ENCODE peak calls at places on chromosomes 3 and 15, in ten cellular contexts. One of them, this sample, is unnamed.

GRCh38 chr3:192577811-192578210 is 149.5 kb downstream of the FGF12 start:
- DNase-seq in stimulated activated CD8-positive, alpha-beta memory T cell treated with anti-CD3 and anti-CD28 coated beads, Interleukin-15, amount 100 ng/mL, for 4 hours: no peak
- DNase-seq in H9: no peak
- DNase-seq in adrenal gland: no peak
- DNase-seq in fibroblast of mammary gland: no peak
- DNase-seq in H7: no peak
- DNase-seq in WERI-Rb-1: no peak
- DNase-seq in NCI-H1048: no peak
- DNase-seq in fibroblast of the aortic adventitia: no peak
- DNase-seq in right cardiac atrium: no peak
- DNase-seq in this sample: no peak

GRCh38 chr3:126450744-126451143 is 24.9 kb downstream of the ZXDC start:
- DNase-seq in stimulated activated CD8-positive, alpha-beta memory T cell treated with anti-CD3 and anti-CD28 coated beads, Interleukin-15, amount 100 ng/mL, for 4 hours: no peak
- DNase-seq in H9: no peak
- DNase-seq in adrenal gland: no peak
- DNase-seq in fibroblast of mammary gland: no peak
- DNase-seq in H7: no peak
- DNase-seq in WERI-Rb-1: no peak
- DNase-seq in NCI-H1048: no peak
- DNase-seq in fibroblast of the aortic adventitia: no peak
- DNase-seq in right cardiac atrium: no peak
- DNase-seq in this sample: no peak

GRCh38 chr15:42547926-42548257 is 701 bp downstream of the LRRC57 start:
- DNase-seq in stimulated activated CD8-positive, alpha-beta memory T cell treated with anti-CD3 and anti-CD28 coated beads, Interleukin-15, amount 100 ng/mL, for 4 hours: no peak
- DNase-seq in H9: no peak
- DNase-seq in adrenal gland: no peak
- DNase-seq in fibroblast of mammary gland: no peak
- DNase-seq in H7: peak
- DNase-seq in WERI-Rb-1: no peak
- DNase-seq in NCI-H1048: no peak
- DNase-seq in fibroblast of the aortic adventitia: peak
- DNase-seq in right cardiac atrium: no peak
- DNase-seq in this sample: no peak

GRCh38 chr3:148309390-148310035 is 388.2 kb upstream of the AGTR1 start:
- DNase-seq in stimulated activated CD8-positive, alpha-beta memory T cell treated with anti-CD3 and anti-CD28 coated beads, Interleukin-15, amount 100 ng/mL, for 4 hours: no peak
- DNase-seq in H9: peak
- DNase-seq in adrenal gland: peak
- DNase-seq in fibroblast of mammary gland: peak
- DNase-seq in H7: peak
- DNase-seq in WERI-Rb-1: peak
- DNase-seq in NCI-H1048: no peak
- DNase-seq in fibroblast of the aortic adventitia: peak
- DNase-seq in right cardiac atrium: no peak
- DNase-seq in this sample: peak

GRCh38 chr15:70856884-70857546 is 3.1 kb upstream of the LARP6 start:
- DNase-seq in stimulated activated CD8-positive, alpha-beta memory T cell treated with anti-CD3 and anti-CD28 coated beads, Interleukin-15, amount 100 ng/mL, for 4 hours: no peak
- DNase-seq in H9: no peak
- DNase-seq in adrenal gland: peak
- DNase-seq in fibroblast of mammary gland: peak
- DNase-seq in H7: no peak
- DNase-seq in WERI-Rb-1: no peak
- DNase-seq in NCI-H1048: peak
- DNase-seq in fibroblast of the aortic adventitia: peak
- DNase-seq in right cardiac atrium: peak
- DNase-seq in this sample: no peak

GRCh38 chr3:185705498-185705897 is 119.3 kb downstream of the IGF2BP2 start:
- DNase-seq in stimulated activated CD8-positive, alpha-beta memory T cell treated with anti-CD3 and anti-CD28 coated beads, Interleukin-15, amount 100 ng/mL, for 4 hours: no peak
- DNase-seq in H9: no peak
- DNase-seq in adrenal gland: no peak
- DNase-seq in fibroblast of mammary gland: no peak
- DNase-seq in H7: no peak
- DNase-seq in WERI-Rb-1: no peak
- DNase-seq in NCI-H1048: no peak
- DNase-seq in fibroblast of the aortic adventitia: no peak
- DNase-seq in right cardiac atrium: no peak
- DNase-seq in this sample: no peak

GRCh38 chr3:23806322-23807160 is 786 bp downstream of the UBE2E1 start:
- DNase-seq in stimulated activated CD8-positive, alpha-beta memory T cell treated with anti-CD3 and anti-CD28 coated beads, Interleukin-15, amount 100 ng/mL, for 4 hours: no peak
- DNase-seq in H9: peak
- DNase-seq in adrenal gland: peak
- DNase-seq in fibroblast of mammary gland: no peak
- DNase-seq in H7: peak
- DNase-seq in WERI-Rb-1: peak
- DNase-seq in NCI-H1048: no peak
- DNase-seq in fibroblast of the aortic adventitia: peak
- DNase-seq in right cardiac atrium: peak
- DNase-seq in this sample: peak

GRCh38 chr15:39939487-39940452 is 5.9 kb downstream of the EIF2AK4 start:
- DNase-seq in stimulated activated CD8-positive, alpha-beta memory T cell treated with anti-CD3 and anti-CD28 coated beads, Interleukin-15, amount 100 ng/mL, for 4 hours: no peak
- DNase-seq in H9: no peak
- DNase-seq in adrenal gland: no peak
- DNase-seq in fibroblast of mammary gland: no peak
- DNase-seq in H7: no peak
- DNase-seq in WERI-Rb-1: no peak
- DNase-seq in NCI-H1048: no peak
- DNase-seq in fibroblast of the aortic adventitia: no peak
- DNase-seq in right cardiac atrium: peak
- DNase-seq in this sample: no peak

GRCh38 chr3:141303481-141304223 is 64.7 kb upstream of the ZBTB38 start:
- DNase-seq in stimulated activated CD8-positive, alpha-beta memory T cell treated with anti-CD3 and anti-CD28 coated beads, Interleukin-15, amount 100 ng/mL, for 4 hours: peak
- DNase-seq in H9: no peak
- DNase-seq in adrenal gland: no peak
- DNase-seq in fibroblast of mammary gland: peak
- DNase-seq in H7: peak
- DNase-seq in WERI-Rb-1: peak
- DNase-seq in NCI-H1048: peak
- DNase-seq in fibroblast of the aortic adventitia: peak
- DNase-seq in right cardiac atrium: no peak
- DNase-seq in this sample: no peak

GRCh38 chr3:46097691-46098241 is 70.5 kb upstream of the XCR1 start:
- DNase-seq in stimulated activated CD8-positive, alpha-beta memory T cell treated with anti-CD3 and anti-CD28 coated beads, Interleukin-15, amount 100 ng/mL, for 4 hours: no peak
- DNase-seq in H9: no peak
- DNase-seq in adrenal gland: no peak
- DNase-seq in fibroblast of mammary gland: peak
- DNase-seq in H7: no peak
- DNase-seq in WERI-Rb-1: no peak
- DNase-seq in NCI-H1048: no peak
- DNase-seq in fibroblast of the aortic adventitia: peak
- DNase-seq in right cardiac atrium: peak
- DNase-seq in this sample: no peak

GRCh38 chr15:52180196-52180835 is 10.9 kb downstream of the GNB5 start:
- DNase-seq in stimulated activated CD8-positive, alpha-beta memory T cell treated with anti-CD3 and anti-CD28 coated beads, Interleukin-15, amount 100 ng/mL, for 4 hours: no peak
- DNase-seq in H9: no peak
- DNase-seq in adrenal gland: no peak
- DNase-seq in fibroblast of mammary gland: no peak
- DNase-seq in H7: peak
- DNase-seq in WERI-Rb-1: no peak
- DNase-seq in NCI-H1048: no peak
- DNase-seq in fibroblast of the aortic adventitia: no peak
- DNase-seq in right cardiac atrium: peak
- DNase-seq in this sample: no peak

GRCh38 chr3:194485876-194486539 is 794 bp downstream of the ATP13A3 start:
- DNase-seq in stimulated activated CD8-positive, alpha-beta memory T cell treated with anti-CD3 and anti-CD28 coated beads, Interleukin-15, amount 100 ng/mL, for 4 hours: peak
- DNase-seq in H9: no peak
- DNase-seq in adrenal gland: peak
- DNase-seq in fibroblast of mammary gland: no peak
- DNase-seq in H7: peak
- DNase-seq in WERI-Rb-1: no peak
- DNase-seq in NCI-H1048: no peak
- DNase-seq in fibroblast of the aortic adventitia: peak
- DNase-seq in right cardiac atrium: peak
- DNase-seq in this sample: peak

GRCh38 chr3:100984257-100984772 is 8.9 kb downstream of the ABI3BP start:
- DNase-seq in stimulated activated CD8-positive, alpha-beta memory T cell treated with anti-CD3 and anti-CD28 coated beads, Interleukin-15, amount 100 ng/mL, for 4 hours: no peak
- DNase-seq in H9: no peak
- DNase-seq in adrenal gland: no peak
- DNase-seq in fibroblast of mammary gland: no peak
- DNase-seq in H7: no peak
- DNase-seq in WERI-Rb-1: no peak
- DNase-seq in NCI-H1048: no peak
- DNase-seq in fibroblast of the aortic adventitia: no peak
- DNase-seq in right cardiac atrium: no peak
- DNase-seq in this sample: no peak

GRCh38 chr3:97959863-97960262 is 12.4 kb downstream of the RIOX2 start:
- DNase-seq in stimulated activated CD8-positive, alpha-beta memory T cell treated with anti-CD3 and anti-CD28 coated beads, Interleukin-15, amount 100 ng/mL, for 4 hours: no peak
- DNase-seq in H9: no peak
- DNase-seq in adrenal gland: no peak
- DNase-seq in fibroblast of mammary gland: no peak
- DNase-seq in H7: no peak
- DNase-seq in WERI-Rb-1: no peak
- DNase-seq in NCI-H1048: no peak
- DNase-seq in fibroblast of the aortic adventitia: no peak
- DNase-seq in right cardiac atrium: no peak
- DNase-seq in this sample: no peak

GRCh38 chr3:192571197-192571791 is 156.0 kb downstream of the FGF12 start:
- DNase-seq in stimulated activated CD8-positive, alpha-beta memory T cell treated with anti-CD3 and anti-CD28 coated beads, Interleukin-15, amount 100 ng/mL, for 4 hours: no peak
- DNase-seq in H9: peak
- DNase-seq in adrenal gland: peak
- DNase-seq in fibroblast of mammary gland: peak
- DNase-seq in H7: no peak
- DNase-seq in WERI-Rb-1: no peak
- DNase-seq in NCI-H1048: no peak
- DNase-seq in fibroblast of the aortic adventitia: peak
- DNase-seq in right cardiac atrium: peak
- DNase-seq in this sample: peak

GRCh38 chr3:12967751-12968209 is 105.4 kb downstream of the IQSEC1 start:
- DNase-seq in stimulated activated CD8-positive, alpha-beta memory T cell treated with anti-CD3 and anti-CD28 coated beads, Interleukin-15, amount 100 ng/mL, for 4 hours: peak
- DNase-seq in H9: peak
- DNase-seq in adrenal gland: peak
- DNase-seq in fibroblast of mammary gland: peak
- DNase-seq in H7: peak
- DNase-seq in WERI-Rb-1: no peak
- DNase-seq in NCI-H1048: peak
- DNase-seq in fibroblast of the aortic adventitia: peak
- DNase-seq in right cardiac atrium: peak
- DNase-seq in this sample: peak

GRCh38 chr3:48716508-48716981 is 476 bp downstream of the IP6K2 start:
- DNase-seq in stimulated activated CD8-positive, alpha-beta memory T cell treated with anti-CD3 and anti-CD28 coated beads, Interleukin-15, amount 100 ng/mL, for 4 hours: peak
- DNase-seq in H9: no peak
- DNase-seq in adrenal gland: no peak
- DNase-seq in fibroblast of mammary gland: no peak
- DNase-seq in H7: peak
- DNase-seq in WERI-Rb-1: no peak
- DNase-seq in NCI-H1048: no peak
- DNase-seq in fibroblast of the aortic adventitia: no peak
- DNase-seq in right cardiac atrium: no peak
- DNase-seq in this sample: no peak

GRCh38 chr3:180633722-180634121 is 31.8 kb downstream of the TTC14 start:
- DNase-seq in stimulated activated CD8-positive, alpha-beta memory T cell treated with anti-CD3 and anti-CD28 coated beads, Interleukin-15, amount 100 ng/mL, for 4 hours: no peak
- DNase-seq in H9: peak
- DNase-seq in adrenal gland: no peak
- DNase-seq in fibroblast of mammary gland: no peak
- DNase-seq in H7: peak
- DNase-seq in WERI-Rb-1: peak
- DNase-seq in NCI-H1048: no peak
- DNase-seq in fibroblast of the aortic adventitia: no peak
- DNase-seq in right cardiac atrium: no peak
- DNase-seq in this sample: peak

GRCh38 chr3:174440350-174440716 is 418.8 kb upstream of the NAALADL2 start:
- DNase-seq in stimulated activated CD8-positive, alpha-beta memory T cell treated with anti-CD3 and anti-CD28 coated beads, Interleukin-15, amount 100 ng/mL, for 4 hours: no peak
- DNase-seq in H9: no peak
- DNase-seq in adrenal gland: no peak
- DNase-seq in fibroblast of mammary gland: peak
- DNase-seq in H7: no peak
- DNase-seq in WERI-Rb-1: no peak
- DNase-seq in NCI-H1048: no peak
- DNase-seq in fibroblast of the aortic adventitia: peak
- DNase-seq in right cardiac atrium: peak
- DNase-seq in this sample: no peak

GRCh38 chr3:195889843-195890407 is 18.4 kb downstream of the TNK2 start:
- DNase-seq in stimulated activated CD8-positive, alpha-beta memory T cell treated with anti-CD3 and anti-CD28 coated beads, Interleukin-15, amount 100 ng/mL, for 4 hours: no peak
- DNase-seq in H9: no peak
- DNase-seq in adrenal gland: no peak
- DNase-seq in fibroblast of mammary gland: no peak
- DNase-seq in H7: peak
- DNase-seq in WERI-Rb-1: no peak
- DNase-seq in NCI-H1048: no peak
- DNase-seq in fibroblast of the aortic adventitia: no peak
- DNase-seq in right cardiac atrium: peak
- DNase-seq in this sample: peak

GRCh38 chr3:138389841-138390581 is 41.6 kb downstream of the MRAS start:
- DNase-seq in stimulated activated CD8-positive, alpha-beta memory T cell treated with anti-CD3 and anti-CD28 coated beads, Interleukin-15, amount 100 ng/mL, for 4 hours: no peak
- DNase-seq in H9: no peak
- DNase-seq in adrenal gland: peak
- DNase-seq in fibroblast of mammary gland: peak
- DNase-seq in H7: no peak
- DNase-seq in WERI-Rb-1: peak
- DNase-seq in NCI-H1048: no peak
- DNase-seq in fibroblast of the aortic adventitia: peak
- DNase-seq in right cardiac atrium: no peak
- DNase-seq in this sample: no peak

GRCh38 chr15:63524316-63525015 is 20.1 kb downstream of the USP3 start:
- DNase-seq in stimulated activated CD8-positive, alpha-beta memory T cell treated with anti-CD3 and anti-CD28 coated beads, Interleukin-15, amount 100 ng/mL, for 4 hours: no peak
- DNase-seq in H9: no peak
- DNase-seq in adrenal gland: no peak
- DNase-seq in fibroblast of mammary gland: no peak
- DNase-seq in H7: no peak
- DNase-seq in WERI-Rb-1: no peak
- DNase-seq in NCI-H1048: no peak
- DNase-seq in fibroblast of the aortic adventitia: no peak
- DNase-seq in right cardiac atrium: no peak
- DNase-seq in this sample: no peak

GRCh38 chr3:187789872-187790271 is 44.6 kb upstream of the BCL6 start:
- DNase-seq in stimulated activated CD8-positive, alpha-beta memory T cell treated with anti-CD3 and anti-CD28 coated beads, Interleukin-15, amount 100 ng/mL, for 4 hours: no peak
- DNase-seq in H9: no peak
- DNase-seq in adrenal gland: no peak
- DNase-seq in fibroblast of mammary gland: no peak
- DNase-seq in H7: no peak
- DNase-seq in WERI-Rb-1: no peak
- DNase-seq in NCI-H1048: no peak
- DNase-seq in fibroblast of the aortic adventitia: no peak
- DNase-seq in right cardiac atrium: no peak
- DNase-seq in this sample: no peak

GRCh38 chr3:44966795-44967278 is 9.1 kb downstream of the ZDHHC3 start:
- DNase-seq in stimulated activated CD8-positive, alpha-beta memory T cell treated with anti-CD3 and anti-CD28 coated beads, Interleukin-15, amount 100 ng/mL, for 4 hours: no peak
- DNase-seq in H9: no peak
- DNase-seq in adrenal gland: no peak
- DNase-seq in fibroblast of mammary gland: no peak
- DNase-seq in H7: no peak
- DNase-seq in WERI-Rb-1: no peak
- DNase-seq in NCI-H1048: no peak
- DNase-seq in fibroblast of the aortic adventitia: peak
- DNase-seq in right cardiac atrium: no peak
- DNase-seq in this sample: no peak

GRCh38 chr15:79028411-79028964 is 62.1 kb downstream of the RASGRF1 start:
- DNase-seq in stimulated activated CD8-positive, alpha-beta memory T cell treated with anti-CD3 and anti-CD28 coated beads, Interleukin-15, amount 100 ng/mL, for 4 hours: no peak
- DNase-seq in H9: peak
- DNase-seq in adrenal gland: peak
- DNase-seq in fibroblast of mammary gland: peak
- DNase-seq in H7: peak
- DNase-seq in WERI-Rb-1: peak
- DNase-seq in NCI-H1048: no peak
- DNase-seq in fibroblast of the aortic adventitia: peak
- DNase-seq in right cardiac atrium: peak
- DNase-seq in this sample: peak

GRCh38 chr3:10333359-10333670 is 12.4 kb upstream of the SEC13 start:
- DNase-seq in stimulated activated CD8-positive, alpha-beta memory T cell treated with anti-CD3 and anti-CD28 coated beads, Interleukin-15, amount 100 ng/mL, for 4 hours: no peak
- DNase-seq in H9: no peak
- DNase-seq in adrenal gland: no peak
- DNase-seq in fibroblast of mammary gland: no peak
- DNase-seq in H7: no peak
- DNase-seq in WERI-Rb-1: no peak
- DNase-seq in NCI-H1048: no peak
- DNase-seq in fibroblast of the aortic adventitia: no peak
- DNase-seq in right cardiac atrium: no peak
- DNase-seq in this sample: no peak

GRCh38 chr3:13877911-13878710 is 1.8 kb downstream of the WNT7A start:
- DNase-seq in stimulated activated CD8-positive, alpha-beta memory T cell treated with anti-CD3 and anti-CD28 coated beads, Interleukin-15, amount 100 ng/mL, for 4 hours: no peak
- DNase-seq in H9: no peak
- DNase-seq in adrenal gland: no peak
- DNase-seq in fibroblast of mammary gland: no peak
- DNase-seq in H7: peak
- DNase-seq in WERI-Rb-1: no peak
- DNase-seq in NCI-H1048: no peak
- DNase-seq in fibroblast of the aortic adventitia: no peak
- DNase-seq in right cardiac atrium: no peak
- DNase-seq in this sample: peak

GRCh38 chr3:124685481-124685880 is 44.8 kb upstream of the UMPS start:
- DNase-seq in stimulated activated CD8-positive, alpha-beta memory T cell treated with anti-CD3 and anti-CD28 coated beads, Interleukin-15, amount 100 ng/mL, for 4 hours: no peak
- DNase-seq in H9: no peak
- DNase-seq in adrenal gland: no peak
- DNase-seq in fibroblast of mammary gland: peak
- DNase-seq in H7: no peak
- DNase-seq in WERI-Rb-1: no peak
- DNase-seq in NCI-H1048: no peak
- DNase-seq in fibroblast of the aortic adventitia: no peak
- DNase-seq in right cardiac atrium: no peak
- DNase-seq in this sample: no peak

This sample was measured in ELF-1.